ENCODE peak calls at places on chromosomes 5 and 9, in six cellular contexts. Y is left lung; U is stimulated activated CD8-positive, alpha-beta memory T cell treated with anti-CD3 and anti-CD28 coated beads, Interleukin-4, amount 100 ng/mL, for 24 hours; V is pancreas; D is NCI-H1092 treated with DMSO at 0.1 percent for 48 hours; G is activated T-cell treated with anti-CD3 and anti-CD28 coated beads, Interleukin-2, amount 50 U/mL, for 24 hours. N is an unnamed sample.

GRCh38 chr5:74408150-74409043 is 232.1 kb downstream of the ENC1 start:
- DNase-seq in U (no peak), V (no peak), Y (no peak), G (no peak), D (no peak), N (no peak)

GRCh38 chr5:172904643-172905345 is 54.4 kb upstream of the RPL26L1 start:
- DNase-seq in V (peak; percentile 98), Y (peak; percentile 82), G (no peak), D (peak; percentile 35), U (no peak), N (peak; percentile 78)

GRCh38 chr5:14505310-14506140 is 76.1 kb upstream of the OTULINL start:
- DNase-seq in Y (no peak), U (no peak), D (no peak), V (no peak), G (no peak), N (no peak)

GRCh38 chr5:94771742-94772141 is 153.3 kb downstream of the SLF1 start:
- DNase-seq in V (no peak), G (no peak), Y (no peak), U (no peak), D (no peak), N (no peak)

GRCh38 chr5:88142801-88143692 is 125.6 kb downstream of the TMEM161B start:
- DNase-seq in V (no peak), Y (no peak), D (no peak), U (no peak), G (no peak), N (no peak)

GRCh38 chr9:74804018-74804385 is 83.7 kb downstream of the TRPM6 start:
- DNase-seq in V (no peak), D (no peak), Y (no peak), G (no peak), U (no peak), N (peak; percentile 32)

GRCh38 chr5:56769875-56770604 is 45.3 kb upstream of the MAP3K1 start:
- DNase-seq in G (no peak), U (no peak), D (no peak), Y (no peak), V (no peak), N (no peak)

GRCh38 chr5:55724276-55724675 is 12.2 kb upstream of the SLC38A9 start:
- DNase-seq in V (no peak), G (no peak), Y (no peak), U (no peak), D (no peak), N (no peak)

GRCh38 chr5:101995585-101995984 is 300.5 kb downstream of the SLCO4C1 start:
- DNase-seq in D (no peak), G (no peak), U (no peak), Y (no peak), V (no peak), N (no peak)

GRCh38 chr9:89994988-89995613 is 390.3 kb downstream of the GADD45G start:
- DNase-seq in D (no peak), V (no peak), U (no peak), G (no peak), Y (no peak), N (no peak)

GRCh38 chr5:3310551-3311340 is 284.9 kb upstream of the IRX1 start:
- DNase-seq in V (peak; percentile 68), D (peak; percentile 19), U (no peak), Y (no peak), G (no peak), N (peak; percentile 100)

GRCh38 chr5:166507810-166508419 is 1783.5 kb upstream of the WWC1 start:
- DNase-seq in V (no peak), Y (no peak), D (no peak), U (no peak), G (no peak), N (no peak)

GRCh38 chr9:79768199-79768598 is 196.4 kb downstream of the TLE4 start:
- DNase-seq in D (no peak), U (no peak), Y (no peak), G (no peak), V (no peak), N (no peak)

GRCh38 chr9:9574080-9574479 is 1038.7 kb downstream of the PTPRD start:
- DNase-seq in D (no peak), G (no peak), U (no peak), Y (no peak), V (no peak), N (no peak)

GRCh38 chr9:14271078-14271673 is 42.8 kb downstream of the NFIB start:
- DNase-seq in D (peak; percentile 83), U (no peak), G (no peak), Y (no peak), V (no peak), N (no peak)

GRCh38 chr9:86034863-86035734 is 64.3 kb downstream of the GOLM1 start:
- DNase-seq in U (no peak), V (peak; percentile 43), D (peak; percentile 61), G (no peak), Y (no peak), N (peak; percentile 48)

GRCh38 chr9:137879566-137880150 is 2.1 kb downstream of the CACNA1B start:
- DNase-seq in V (no peak), U (no peak), Y (no peak), D (no peak), G (no peak), N (no peak)

GRCh38 chr9:93810028-93810971 is 144.9 kb downstream of the BARX1 start:
- DNase-seq in Y (peak; percentile 68), V (no peak), G (peak; percentile 15), D (no peak), U (no peak), N (no peak)

GRCh38 chr5:53063176-53063575 is 46.4 kb downstream of the MOCS2 start:
- DNase-seq in V (no peak), Y (no peak), D (no peak), G (no peak), U (no peak), N (no peak)

GRCh38 chr9:130878295-130878694 is 18.3 kb downstream of the QRFP start:
- DNase-seq in G (no peak), V (no peak), U (no peak), Y (no peak), D (no peak), N (no peak)

N was measured in SW480.